ENCODE peak calls at places on chromosomes 12 and 14, in six cellular contexts. B is T follicular helper cell; R is DMS153; S is adipocyte; L is iris pigment epithelial cell; J is stimulated activated naive B cell treated with anti-CD40 and anti-IgM and Interleukin-4, amounts not matched to agents 10 μg/mL and 1 μg/mL and 100 μg/mL, for 72 hours. D is an unnamed sample.

GRCh38 chr12:11656550-11656949 is 7.1 kb downstream of the ETV6 start:
- DNase-seq in B (no peak), R (no peak), S (no peak), L (no peak), J (no peak), D (no peak)

GRCh38 chr12:32877670-32878459 is 18.7 kb downstream of the PKP2 start:
- DNase-seq in B (no peak), R (no peak), S (no peak), L (peak), J (no peak), D (no peak)

GRCh38 chr12:12612403-12612802 is 727 bp downstream of the CREBL2 start:
- DNase-seq in B (no peak), R (no peak), S (peak), L (peak), J (no peak), D (no peak)

GRCh38 chr14:24132061-24132685 is 1.7 kb downstream of the FITM1 start:
- DNase-seq in B (peak), R (peak), S (no peak), L (no peak), J (no peak), D (no peak)

GRCh38 chr12:22282283-22282682 is 52.2 kb downstream of the ST8SIA1 start:
- DNase-seq in B (no peak), R (no peak), S (no peak), L (peak), J (no peak), D (no peak)

GRCh38 chr14:25001096-25001982 is 48.6 kb downstream of the STXBP6 start:
- DNase-seq in B (no peak), R (no peak), S (peak), L (peak), J (no peak), D (no peak)

GRCh38 chr12:132582058-132582420 is 28.3 kb downstream of the LRCOL1 start:
- DNase-seq in B (no peak), R (no peak), S (no peak), L (peak), J (no peak), D (no peak)

GRCh38 chr12:57133013-57133569 is 4.8 kb downstream of the LRP1 start:
- DNase-seq in B (no peak), R (no peak), S (peak), L (peak), J (no peak), D (no peak)

GRCh38 chr12:110790301-110790700 is 47.6 kb upstream of the PPP1CC start:
- DNase-seq in B (no peak), R (no peak), S (peak), L (peak), J (no peak), D (no peak)

GRCh38 chr12:67222302-67222701 is 46.9 kb upstream of the CAND1 start:
- DNase-seq in B (no peak), R (peak), S (peak), L (peak), J (no peak), D (no peak)

GRCh38 chr12:26723379-26724308 is 109.3 kb downstream of the ITPR2 start:
- DNase-seq in B (no peak), R (no peak), S (peak), L (peak), J (no peak), D (no peak)

GRCh38 chr14:36511981-36512584 is 7.9 kb downstream of the NKX2-1 start:
- DNase-seq in B (no peak), R (no peak), S (no peak), L (no peak), J (no peak), D (no peak)

GRCh38 chr14:104442611-104443390 is 136.8 kb upstream of the C14orf180 start:
- DNase-seq in B (no peak), R (no peak), S (no peak), L (no peak), J (no peak), D (no peak)

GRCh38 chr12:93089805-93090569 is 160.9 kb upstream of the EEA1 start:
- DNase-seq in B (no peak), R (no peak), S (peak), L (peak), J (no peak), D (no peak)

GRCh38 chr12:79381246-79382208 is 309.2 kb downstream of the PAWR start:
- DNase-seq in B (no peak), R (no peak), S (no peak), L (no peak), J (no peak), D (no peak)

GRCh38 chr14:95275507-95275906 is 44.2 kb downstream of the CLMN start:
- DNase-seq in B (no peak), R (no peak), S (no peak), L (no peak), J (no peak), D (no peak)

GRCh38 chr12:115191342-115191741 is 507.4 kb upstream of the TBX3 start:
- DNase-seq in B (no peak), R (no peak), S (peak), L (no peak), J (no peak), D (no peak)

GRCh38 chr12:102169922-102170698 is 27.5 kb downstream of the PMCH start:
- DNase-seq in B (no peak), R (no peak), S (peak), L (peak), J (no peak), D (no peak)

GRCh38 chr14:77612011-77612620 is 4.3 kb downstream of the SPTLC2 start:
- DNase-seq in B (no peak), R (no peak), S (peak), L (peak), J (no peak), D (no peak)

GRCh38 chr12:12365931-12366431 is 9.1 kb downstream of the BORCS5 start:
- DNase-seq in B (no peak), R (no peak), S (peak), L (peak), J (no peak), D (no peak)

GRCh38 chr14:33563492-33563891 is 387.4 kb downstream of the EGLN3 start:
- DNase-seq in B (no peak), R (no peak), S (no peak), L (peak), J (no peak), D (no peak)

GRCh38 chr12:64737539-64737938 is 21.7 kb downstream of the GNS start:
- DNase-seq in B (peak), R (peak), S (no peak), L (no peak), J (no peak), D (no peak)

GRCh38 chr12:109738209-109738608 is 24.6 kb downstream of the FAM222A start:
- DNase-seq in B (no peak), R (no peak), S (no peak), L (no peak), J (no peak), D (no peak)

GRCh38 chr14:53715390-53715730 is 241.3 kb downstream of the BMP4 start:
- DNase-seq in B (no peak), R (no peak), S (peak), L (peak), J (no peak), D (no peak)

GRCh38 chr12:82867782-82868505 is 181.2 kb downstream of the TMTC2 start:
- DNase-seq in B (no peak), R (no peak), S (no peak), L (peak), J (no peak), D (no peak)

GRCh38 chr12:55979069-55979468 is 5.2 kb downstream of the RAB5B start:
- DNase-seq in B (no peak), R (no peak), S (no peak), L (no peak), J (no peak), D (no peak)

GRCh38 chr12:71746983-71747611 is 7.6 kb upstream of the RAB21 start:
- DNase-seq in B (peak), R (peak), S (peak), L (peak), J (peak), D (no peak)

GRCh38 chr12:14954269-14954668 is 7.1 kb downstream of the ARHGDIB start:
- DNase-seq in B (no peak), R (peak), S (no peak), L (peak), J (no peak), D (no peak)

GRCh38 chr14:24232121-24232644 is at the start of gene NEDD8:
- DNase-seq in B (peak), R (peak), S (peak), L (peak), J (peak), D (peak)

GRCh38 chr12:115998119-115998633 is 279.3 kb downstream of the MED13L start:
- DNase-seq in B (no peak), R (peak), S (peak), L (peak), J (peak), D (peak)

GRCh38 chr12:1131811-1132224 is 140.8 kb downstream of the ERC1 start:
- DNase-seq in B (no peak), R (no peak), S (no peak), L (no peak), J (no peak), D (no peak)

GRCh38 chr14:105605501-105606304 is 79.3 kb downstream of the TMEM121 start:
- DNase-seq in B (no peak), R (no peak), S (no peak), L (no peak), J (no peak), D (no peak)

D was measured in iPS DF 19.7.